ENCODE peak calls at places on chromosomes 13 and 19, in ten cellular contexts. G, E, Z, V, X, P, B, Y, L and O are unnamed samples.
A peak's percentile ranks its signal among the peaks of the same experiment; 100 is the strongest.

GRCh38 chr13:78121459-78122348 is 203.1 kb upstream of the EDNRB start:
- DNase-seq in G (peak; percentile 43), E (peak; percentile 26), Z (peak; percentile 31), V (peak; percentile 10), X (no peak), P (no peak), B (peak; percentile 41), Y (no peak), L (peak; percentile 65), O (peak; percentile 38)

GRCh38 chr13:110957181-110957884 is 42.5 kb upstream of the ANKRD10 start:
- DNase-seq in G (peak; percentile 73), E (no peak), Z (no peak), V (no peak), X (no peak), P (no peak), B (no peak), Y (no peak), L (no peak), O (no peak)

GRCh38 chr13:98528663-98529064 is 48.2 kb downstream of the STK24 start:
- DNase-seq in G (no peak), E (peak; percentile 46), Z (no peak), V (no peak), X (no peak), P (no peak), B (no peak), Y (no peak), L (no peak), O (no peak)

GRCh38 chr13:95536629-95537241 is 15.8 kb upstream of the CLDN10 start:
- DNase-seq in G (peak; percentile 11), E (no peak), Z (no peak), V (no peak), X (no peak), P (peak; percentile 73), B (no peak), Y (no peak), L (peak; percentile 27), O (no peak)

GRCh38 chr13:27641711-27642502 is 20.2 kb downstream of the POLR1D start:
- DNase-seq in G (no peak), E (peak; percentile 8), Z (no peak), V (no peak), X (no peak), P (no peak), B (no peak), Y (no peak), L (no peak), O (no peak)

GRCh38 chr13:39159393-39159792 is 121.1 kb downstream of the NHLRC3 start:
- DNase-seq in G (no peak), E (no peak), Z (no peak), V (no peak), X (no peak), P (no peak), B (no peak), Y (no peak), L (no peak), O (no peak)

GRCh38 chr13:39321578-39321977 is 281.4 kb downstream of the LHFPL6 start:
- DNase-seq in G (no peak), E (no peak), Z (no peak), V (no peak), X (no peak), P (no peak), B (no peak), Y (no peak), L (no peak), O (peak; percentile 17)

GRCh38 chr19:56639217-56639616 is 3.7 kb upstream of the SMIM17 start:
- DNase-seq in G (peak; percentile 14), E (peak; percentile 3), Z (no peak), V (no peak), X (no peak), P (no peak), B (peak; percentile 4), Y (no peak), L (peak; percentile 28), O (no peak)

DNA sequence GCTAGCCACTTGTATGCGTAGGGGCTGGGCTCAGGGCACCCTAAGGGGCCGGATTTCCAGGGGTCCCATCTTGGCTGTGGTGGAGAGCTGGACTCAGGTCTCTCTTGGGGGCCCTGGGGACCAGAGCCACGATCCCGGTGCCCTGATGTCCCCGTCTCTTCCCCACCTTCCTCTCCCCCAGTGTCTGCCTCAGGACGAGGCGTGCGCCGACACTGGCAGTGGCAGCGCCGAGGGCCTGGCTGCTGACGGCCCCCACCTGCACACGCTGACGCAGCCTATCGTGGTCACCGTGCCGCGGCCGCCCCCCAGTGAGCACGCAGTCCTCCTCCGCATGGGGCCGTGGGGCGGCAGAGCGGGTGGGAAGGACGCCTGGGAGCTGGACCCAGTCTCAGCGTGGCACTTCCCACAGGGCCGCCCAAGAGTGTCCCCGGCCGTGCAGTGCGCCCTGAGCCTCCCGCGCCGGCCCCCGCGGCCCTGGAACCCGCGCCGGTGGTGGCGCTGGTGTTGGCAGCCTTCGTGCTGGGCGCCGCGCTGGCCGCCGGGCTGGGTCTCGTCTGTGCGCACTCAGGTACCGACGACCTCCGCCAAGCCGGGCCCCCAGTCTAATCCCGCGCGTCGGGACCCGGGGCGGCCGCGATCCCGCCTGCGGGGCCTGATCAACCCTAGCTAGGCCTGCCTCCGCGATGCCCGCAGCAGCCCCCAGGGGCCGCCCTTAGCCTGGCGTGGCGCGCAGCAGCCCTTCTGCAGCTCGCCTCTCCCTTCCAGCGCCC is 2.7 kb upstream of the SNAPC2 start:
- DNase-seq in G (no peak), E (peak; percentile 19), Z (no peak), V (peak; percentile 65), X (no peak), P (no peak), B (peak; percentile 63), Y (peak; percentile 68), L (peak; percentile 44), O (no peak)
- H3K4me3 ChIP-seq in G (no peak overlapping the region), E (no peak overlapping the region), Z (peak overlapping the region; percentile 63), V (peak overlapping the region; percentile 43), X (peak overlapping the region; percentile 18), P (no peak overlapping the region), B (no peak overlapping the region), Y (peak overlapping the region; percentile 49), L (no peak overlapping the region), O (peak overlapping the region; percentile 82)

GRCh38 chr19:2845107-2845506 is 3.8 kb downstream of the ZNF555 start:
- DNase-seq in G (no peak), E (no peak), Z (no peak), V (no peak), X (no peak), P (no peak), B (no peak), Y (no peak), L (no peak), O (no peak)

GRCh38 chr19:2847507-2847906 is 6.2 kb downstream of the ZNF555 start:
- DNase-seq in G (no peak), E (no peak), Z (no peak), V (no peak), X (no peak), P (no peak), B (no peak), Y (no peak), L (no peak), O (no peak)

GRCh38 chr19:2848625-2849024 is 7.3 kb downstream of the ZNF555 start:
- DNase-seq in G (no peak), E (no peak), Z (no peak), V (no peak), X (no peak), P (no peak), B (no peak), Y (no peak), L (no peak), O (no peak)

GRCh38 chr19:2850256-2850925 is 9.1 kb downstream of the ZNF555 start:
- DNase-seq in G (no peak), E (no peak), Z (no peak), V (no peak), X (no peak), P (no peak), B (no peak), Y (no peak), L (no peak), O (no peak)

DNA sequence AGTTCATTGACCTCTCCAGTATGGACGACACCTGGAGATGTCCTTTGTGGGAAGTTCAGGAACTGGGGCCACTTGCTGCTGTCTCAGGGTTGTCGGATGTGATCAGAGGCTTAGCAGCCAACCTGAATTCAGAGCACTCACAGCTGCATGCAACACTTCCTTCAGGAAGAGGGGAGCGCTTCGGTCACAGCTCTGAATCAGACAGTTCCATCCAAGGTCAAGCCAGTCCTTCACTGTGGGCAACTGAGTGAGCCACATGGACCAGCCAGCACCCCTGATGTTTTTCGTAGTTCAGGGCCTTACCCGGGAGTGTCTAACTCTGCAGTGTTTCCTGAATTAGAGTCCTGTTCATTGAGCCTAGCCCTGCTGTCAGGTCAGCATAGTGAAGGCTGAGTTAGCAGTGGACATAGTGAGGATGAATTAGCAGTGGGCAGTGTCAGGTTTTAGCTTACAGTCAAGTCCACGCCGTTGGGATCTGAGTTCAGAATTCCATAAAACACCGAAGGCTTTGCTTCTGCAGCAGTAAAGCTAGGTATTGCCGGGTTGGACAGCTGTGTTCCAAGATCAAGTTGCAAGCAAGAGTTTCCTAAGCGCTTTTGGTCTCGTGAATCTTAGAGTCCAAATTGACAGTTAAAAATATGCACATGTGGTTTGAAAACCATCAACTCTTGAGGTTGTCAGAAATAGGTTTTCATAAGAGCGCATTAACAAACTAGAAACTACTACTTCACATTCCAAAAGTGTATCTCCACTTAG is 5.1 kb downstream of the ZNF555 start:
- DNase-seq in G (no peak), E (no peak), Z (no peak), V (no peak), X (no peak), P (no peak), B (no peak), Y (no peak), L (no peak), O (no peak)
- H3K9me3 ChIP-seq in G (peaks cover 8% of the 10 kb centered on the region), E (peaks cover 14% of the 10 kb centered on the region), Z (peaks cover 68% of the 10 kb centered on the region), V (peaks cover 51% of the 10 kb centered on the region), X (peaks cover 34% of the 10 kb centered on the region), P (no peaks in the 10 kb centered on the region), B (peaks cover 26% of the 10 kb centered on the region), Y (peaks cover 30% of the 10 kb centered on the region), L (no peaks in the 10 kb centered on the region), O (peaks cover 23% of the 10 kb centered on the region)

GRCh38 chr13:24706886-24707585 is 26.8 kb downstream of the ATP12A start:
- DNase-seq in G (no peak), E (no peak), Z (no peak), V (no peak), X (no peak), P (no peak), B (no peak), Y (no peak), L (no peak), O (peak; percentile 12)

GRCh38 chr13:24713022-24713421 is 32.8 kb downstream of the ATP12A start:
- DNase-seq in G (no peak), E (peak; percentile 14), Z (peak; percentile 45), V (no peak), X (no peak), P (peak; percentile 14), B (no peak), Y (no peak), L (no peak), O (peak; percentile 54)

GRCh38 chr13:24709186-24709913 is 29.1 kb downstream of the ATP12A start:
- DNase-seq in G (no peak), E (no peak), Z (no peak), V (no peak), X (no peak), P (no peak), B (no peak), Y (no peak), L (no peak), O (no peak)
- TF ChIP-seq CTCF in G (no peak), E (no peak), Z (no peak), V (no peak), X (no peak), P (no peak), B (no peak), Y (no peak), L (no peak), O (no peak)

DNA sequence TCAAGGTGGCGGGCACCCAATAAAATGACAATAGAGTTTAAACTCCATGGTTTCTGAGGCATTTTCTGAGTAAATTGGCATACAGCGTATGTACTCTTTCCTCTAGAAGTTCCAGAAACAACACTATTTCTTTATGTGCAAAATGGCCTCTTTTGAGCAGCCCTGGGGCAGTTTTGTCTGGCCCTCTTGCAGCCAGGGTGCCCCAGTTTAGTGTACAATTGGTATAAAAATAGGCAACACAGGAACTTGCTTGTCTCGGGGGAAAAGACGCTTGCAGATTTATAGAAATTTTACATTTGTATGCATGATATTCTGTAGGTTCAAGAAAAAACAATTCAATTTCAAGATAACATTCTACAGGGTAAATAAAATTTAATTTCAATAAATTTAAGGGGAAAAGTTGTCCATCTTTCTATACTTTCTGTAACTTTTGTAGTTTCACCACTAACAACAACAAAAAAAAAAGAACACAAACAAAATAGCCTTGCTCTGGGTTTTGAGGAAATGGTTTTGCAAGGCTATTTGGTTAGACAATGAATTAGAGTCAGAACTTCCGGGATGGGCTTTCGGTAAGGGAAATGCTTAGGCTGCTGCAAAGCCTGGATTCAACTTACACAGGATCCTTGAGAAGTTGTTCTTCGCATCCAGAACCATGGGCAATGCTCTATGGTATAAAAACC is 45.3 kb downstream of the LRCH1 start:
- DNase-seq in G (no peak), E (no peak), Z (no peak), V (no peak), X (no peak), P (no peak), B (no peak), Y (no peak), L (peak; percentile 89), O (no peak)
- H3K4me3 ChIP-seq in G (no peak overlapping the region), E (no peak overlapping the region), Z (peak overlapping the region; percentile 9), V (no peak overlapping the region), X (no peak overlapping the region), P (no peak overlapping the region), B (no peak overlapping the region), Y (no peak overlapping the region), L (peak overlapping the region; percentile 66), O (no peak overlapping the region)